ENCODE peak calls at places on chromosomes 11 and 22, in six cellular contexts. D is endothelial cell of umbilical vein, Q is fibroblast of lung, N is K562, P is PC-3, R is HCT116. I is an unnamed sample.
A peak's percentile ranks its signal among the peaks of the same experiment; 100 is the strongest.

GRCh38 chr11:78218707-78219492 is 30.2 kb downstream of the USP35 start:
- DNase-seq in D (no peak), R (no peak), N (no peak), P (no peak), Q (no peak), I (no peak)

GRCh38 chr11:63687845-63688244 is 6.5 kb downstream of the RTN3 start:
- DNase-seq in D (no peak), N (no peak), R (no peak), P (no peak), Q (no peak), I (peak; percentile 28)

GRCh38 chr11:1876361-1877063 is 15.2 kb downstream of the PRR33 start:
- DNase-seq in Q (peak; percentile 91), R (no peak), D (no peak), N (peak; percentile 63), P (peak; percentile 46), I (peak; percentile 57)

GRCh38 chr22:47630741-47631534 is 868.5 kb downstream of the TBC1D22A start:
- DNase-seq in R (no peak), P (no peak), D (no peak), Q (no peak), N (peak; percentile 17), I (no peak)

GRCh38 chr11:353315-353857 is 15.9 kb upstream of the B4GALNT4 start:
- DNase-seq in N (peak; percentile 78), D (peak; percentile 49), R (no peak), Q (peak; percentile 86), P (peak; percentile 13), I (peak; percentile 92)

GRCh38 chr22:43925433-43926348 is 2.1 kb downstream of the PNPLA3 start:
- DNase-seq in R (no peak), D (no peak), Q (no peak), N (no peak), P (no peak), I (no peak)

GRCh38 chr11:79119491-79120284 is 321.1 kb downstream of the TENM4 start:
- DNase-seq in N (no peak), P (no peak), D (no peak), Q (no peak), R (no peak), I (no peak)

GRCh38 chr11:73645972-73646631 is at the start of gene PLEKHB1:
- DNase-seq in R (no peak), Q (no peak), P (no peak), D (no peak), N (peak; percentile 29), I (no peak)

GRCh38 chr11:62608776-62609175 is 3.8 kb downstream of the EML3 start:
- DNase-seq in P (no peak), N (no peak), Q (no peak), D (no peak), R (no peak), I (no peak)

GRCh38 chr11:72621008-72621610 is 53.1 kb downstream of the PDE2A start:
- DNase-seq in R (no peak), P (no peak), Q (no peak), N (no peak), D (no peak), I (no peak)

DNA sequence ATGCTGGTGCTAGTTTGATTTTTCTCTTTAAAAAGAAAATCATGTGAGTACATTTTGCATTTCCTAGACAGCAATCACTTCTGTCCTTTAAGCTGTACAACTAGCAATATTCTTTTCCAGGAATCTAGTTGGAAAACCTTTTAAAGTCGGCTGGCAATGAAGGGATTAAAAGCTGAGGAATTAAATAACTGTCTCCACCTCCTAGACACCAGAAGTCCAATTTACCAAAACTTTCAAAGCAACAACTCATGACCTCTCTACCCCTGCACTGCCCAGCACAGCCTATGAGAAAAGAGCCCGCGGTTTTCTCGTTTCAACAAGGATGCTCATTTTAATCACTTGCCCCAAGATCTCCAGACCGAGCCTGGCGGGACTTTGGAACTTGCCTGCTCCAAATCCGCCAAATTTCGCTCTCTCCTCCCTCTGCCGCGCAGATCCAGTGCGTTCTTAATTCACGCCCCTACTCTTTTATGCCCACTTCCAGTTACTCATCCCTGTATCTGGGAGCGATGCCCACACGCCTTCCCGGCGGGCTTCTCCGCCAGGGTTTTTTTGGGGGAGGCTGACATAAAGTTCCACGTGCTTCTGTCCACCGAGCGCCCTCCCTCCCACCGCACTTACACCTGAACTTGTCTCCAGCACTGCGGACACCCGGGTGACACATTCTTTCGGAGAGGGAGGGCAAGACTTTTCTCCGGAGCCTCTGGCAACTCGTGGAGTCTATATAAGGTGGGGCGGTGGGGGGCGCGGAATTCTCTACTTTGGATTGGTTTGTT is 2.5 kb downstream of the MPPED2 start:
- DNase-seq in Q (no peak), R (no peak), D (no peak), N (no peak), P (no peak), I (peak; percentile 12)
- TF ChIP-seq EZH2 in Q (no peak), R (no peak), D (no peak), N (no peak), P (no peak), I (peak; percentile 25)

DNA sequence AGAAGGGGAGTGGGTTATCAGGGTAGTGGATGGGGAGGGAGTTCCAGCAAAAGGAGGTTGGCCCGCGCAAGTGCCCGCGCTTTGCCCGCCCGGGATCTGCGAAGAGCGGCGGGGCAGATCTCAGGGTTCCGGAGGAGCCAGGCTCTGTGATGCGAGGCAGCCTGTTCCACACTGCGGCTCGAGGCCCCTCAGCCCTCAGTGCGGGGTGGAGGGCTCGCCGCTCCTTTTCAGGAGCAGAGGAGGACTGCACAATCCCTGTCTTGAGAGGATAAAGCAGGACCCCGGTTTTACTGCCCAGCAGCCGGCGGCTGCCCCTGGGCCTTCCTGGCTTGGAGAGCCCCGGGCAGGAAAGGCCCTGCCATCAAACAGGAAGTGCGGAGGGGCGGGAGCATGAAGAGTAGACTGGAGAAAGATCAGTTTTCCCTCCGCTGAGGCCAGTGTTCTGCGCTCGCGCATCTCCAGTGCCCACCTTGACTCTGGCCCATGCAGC is 6.2 kb downstream of the SLC6A5 start:
- DNase-seq in R (no peak), N (no peak), P (no peak), Q (no peak), D (no peak), I (no peak)
- TF ChIP-seq EZH2 in R (no peak), N (no peak), P (no peak), Q (no peak), D (no peak), I (no peak)

GRCh38 chr11:124745270-124745834 is 5.6 kb downstream of the NRGN start:
- DNase-seq in Q (no peak), D (no peak), P (no peak), N (no peak), R (no peak), I (no peak)
- TF ChIP-seq EZH2 in Q (no peak), D (no peak), P (no peak), N (no peak), R (no peak), I (peak; percentile 31)

DNA sequence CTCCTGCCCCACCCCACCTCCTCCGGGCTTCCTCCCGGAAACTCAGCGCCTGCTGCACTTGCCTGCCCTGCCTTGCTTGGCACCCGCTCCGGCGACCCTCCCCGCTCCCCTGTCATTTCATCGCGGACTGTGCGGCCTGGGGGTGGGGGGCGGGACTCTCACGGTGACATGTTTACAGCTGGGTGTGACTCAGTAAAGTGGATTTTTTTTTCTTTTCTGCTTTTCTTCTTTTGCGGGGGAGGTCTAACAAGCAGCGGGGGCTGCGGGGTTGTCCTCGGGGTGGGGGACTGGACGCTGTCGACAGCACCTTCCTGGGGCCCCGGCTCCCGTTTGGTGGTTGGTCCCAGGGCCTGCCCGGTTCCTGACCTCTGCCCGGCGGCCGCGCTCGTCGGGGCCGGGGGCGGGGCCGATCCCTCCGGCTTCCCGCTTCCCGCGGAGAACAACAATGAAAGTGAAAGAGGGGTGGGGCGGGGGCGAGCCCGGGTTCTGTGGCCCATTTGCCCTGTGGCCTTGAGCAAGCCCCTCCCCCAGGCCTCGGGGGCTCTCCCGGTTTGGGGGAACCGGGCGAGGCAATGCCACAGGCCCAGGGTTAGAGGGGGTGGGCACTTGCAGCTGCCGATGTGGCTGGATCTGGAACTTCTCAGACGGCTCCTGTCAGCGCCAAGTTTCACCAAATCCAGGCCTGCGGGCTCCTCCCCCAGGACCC is 976 bp upstream of the MDK start:
- DNase-seq in D (peak; percentile 67), P (peak; percentile 42), Q (peak; percentile 26), N (peak; percentile 89), R (no peak), I (peak; percentile 59)
- TF ChIP-seq EZH2 in D (no peak), P (no peak), Q (no peak), N (no peak), R (no peak), I (no peak)

I was measured in GM23248.